ENCODE peak calls at places on chromosomes 3 and 15, in nine cellular contexts. D is endothelial cell; L is psoas muscle; I is neural crest cell; W is CD4-positive, alpha-beta T cell; J is erythroblast; S is breast epithelium; G is NCI-H1417; K is sigmoid colon. P is an unnamed sample.

GRCh38 chr3:61788623-61789507 is 227.5 kb downstream of the PTPRG start:
- DNase-seq in L (no peak), W (no peak), J (no peak), K (no peak), I (no peak), D (no peak), S (no peak), G (no peak), P (no peak)

GRCh38 chr3:157786618-157787017 is 283.4 kb upstream of the VEPH1 start:
- DNase-seq in K (no peak), S (no peak), L (no peak), J (no peak), G (no peak), D (no peak), I (no peak), W (no peak), P (no peak)

GRCh38 chr15:85473455-85473854 is 93.1 kb downstream of the AKAP13 start:
- DNase-seq in I (no peak), J (no peak), W (no peak), L (no peak), S (no peak), D (no peak), G (peak; percentile 54), K (no peak), P (no peak)

GRCh38 chr3:150129181-150129580 is 158.5 kb upstream of the PFN2 start:
- DNase-seq in L (no peak), G (no peak), W (no peak), K (no peak), J (no peak), D (no peak), I (no peak), S (no peak), P (no peak)

GRCh38 chr3:168847293-168847883 is 751.7 kb upstream of the GOLIM4 start:
- DNase-seq in G (peak; percentile 81), K (no peak), D (peak; percentile 14), I (peak; percentile 16), S (no peak), W (no peak), L (no peak), J (peak; percentile 45), P (no peak)

GRCh38 chr3:196514350-196514716 is 813 bp downstream of the SMCO1 start:
- DNase-seq in J (no peak), W (no peak), S (no peak), D (no peak), L (no peak), K (no peak), I (no peak), G (no peak), P (no peak)

GRCh38 chr3:126389112-126389791 is 5.5 kb upstream of the CFAP100 start:
- DNase-seq in S (peak; percentile 92), K (peak; percentile 99), L (peak; percentile 91), I (peak; percentile 77), W (no peak), G (peak; percentile 70), D (peak; percentile 84), J (peak; percentile 82), P (peak; percentile 92)

GRCh38 chr3:84136425-84136824 is 822.4 kb upstream of the CADM2 start:
- DNase-seq in D (no peak), S (no peak), G (peak; percentile 7), J (no peak), K (no peak), I (no peak), L (no peak), W (no peak), P (no peak)

GRCh38 chr3:187368251-187368733 is at the start of gene RTP4:
- DNase-seq in D (no peak), G (peak; percentile 16), I (no peak), W (no peak), K (no peak), S (no peak), L (no peak), J (peak; percentile 15), P (no peak)

GRCh38 chr15:78389356-78389755 is 48.7 kb upstream of the IREB2 start:
- DNase-seq in W (no peak), D (no peak), L (no peak), S (no peak), I (no peak), J (no peak), K (no peak), G (no peak), P (no peak)

GRCh38 chr3:72820405-72820804 is 27.8 kb downstream of the SHQ1 start:
- DNase-seq in G (peak; percentile 2), J (no peak), D (no peak), S (no peak), L (no peak), K (no peak), W (no peak), I (no peak), P (no peak)

GRCh38 chr15:36594556-36595090 is 15.2 kb downstream of the CDIN1 start:
- DNase-seq in L (no peak), J (no peak), I (no peak), S (no peak), K (no peak), D (no peak), W (no peak), G (no peak), P (no peak)

GRCh38 chr3:37996785-37997301 is 6.3 kb downstream of the VILL start:
- DNase-seq in K (peak; percentile 87), S (peak; percentile 70), L (peak; percentile 60), J (peak; percentile 90), W (peak; percentile 71), I (peak; percentile 80), G (peak; percentile 67), D (peak; percentile 86), P (peak; percentile 90)

GRCh38 chr15:86336051-86336788 is 256.5 kb downstream of the AGBL1 start:
- DNase-seq in J (no peak), I (no peak), W (no peak), D (no peak), S (peak; percentile 41), K (no peak), L (no peak), G (no peak), P (no peak)

GRCh38 chr15:51307811-51308210 is 30.6 kb downstream of the CYP19A1 start:
- DNase-seq in K (no peak), L (no peak), D (no peak), G (no peak), S (no peak), W (no peak), J (no peak), I (no peak), P (no peak)

GRCh38 chr3:38755130-38755529 is 60.9 kb downstream of the SCN10A start:
- DNase-seq in K (no peak), L (no peak), W (no peak), S (no peak), I (no peak), J (no peak), G (no peak), D (peak; percentile 43), P (no peak)

GRCh38 chr3:126269360-126269759 is 87.8 kb downstream of the KLF15 start:
- DNase-seq in I (no peak), S (no peak), G (no peak), W (no peak), D (no peak), J (no peak), K (peak; percentile 47), L (no peak), P (no peak)

GRCh38 chr3:130739848-130740247 is 6.8 kb downstream of the PIK3R4 start:
- DNase-seq in S (no peak), G (no peak), J (no peak), L (no peak), K (no peak), W (no peak), D (no peak), I (no peak), P (no peak)

GRCh38 chr15:101172421-101173097 is 79.3 kb downstream of the CHSY1 start:
- DNase-seq in K (no peak), W (no peak), D (no peak), J (no peak), I (no peak), S (no peak), G (peak; percentile 10), L (no peak), P (no peak)

GRCh38 chr3:113606539-113607218 is 74.3 kb downstream of the SIDT1 start:
- DNase-seq in I (no peak), J (no peak), W (peak; percentile 2), S (no peak), G (no peak), K (no peak), D (no peak), L (no peak), P (no peak)

GRCh38 chr15:35692256-35692867 is 146.4 kb upstream of the DPH6 start:
- DNase-seq in I (no peak), L (no peak), K (no peak), G (no peak), S (no peak), D (no peak), W (no peak), J (no peak), P (no peak)

GRCh38 chr3:79140718-79141117 is 627.1 kb downstream of the ROBO1 start:
- DNase-seq in S (no peak), L (no peak), I (no peak), J (no peak), G (no peak), W (no peak), D (no peak), K (no peak), P (no peak)

GRCh38 chr15:27990411-27991338 is 108.4 kb downstream of the OCA2 start:
- DNase-seq in G (peak; percentile 98), S (no peak), I (no peak), K (no peak), L (no peak), D (no peak), W (no peak), J (no peak), P (no peak)

P was measured in HuH-7.5.